ENCODE peak calls at places on chromosomes 3 and 15, in five cellular contexts. C is astrocyte of the spinal cord; O is CD4-positive, alpha-beta T cell; P is brain microvascular endothelial cell; E is AG04450. K is an unnamed sample.

GRCh38 chr15:30023798-30024295 is 58.9 kb upstream of the GOLGA8J start:
- DNase-seq in C (peak), O (no peak), P (peak), E (no peak), K (peak)

GRCh38 chr15:41258706-41259471 is 27.8 kb downstream of the CHP1 start:
- DNase-seq in C (peak), O (no peak), P (no peak), E (no peak), K (no peak)

GRCh38 chr3:58565621-58566397 is 11.4 kb downstream of the FAM107A start:
- DNase-seq in C (no peak), O (no peak), P (no peak), E (no peak), K (no peak)

GRCh38 chr3:9452417-9452816 is 55.0 kb downstream of the SETD5 start:
- DNase-seq in C (peak), O (no peak), P (no peak), E (no peak), K (no peak)

GRCh38 chr15:43329222-43329959 is 982 bp downstream of the LCMT2 start:
- DNase-seq in C (peak), O (peak), P (peak), E (no peak), K (no peak)

GRCh38 chr3:125594581-125595011 is 701 bp downstream of the OSBPL11 start:
- DNase-seq in C (peak), O (no peak), P (no peak), E (no peak), K (no peak)

GRCh38 chr3:72848703-72849081 is 447 bp upstream of the SHQ1 start:
- DNase-seq in C (no peak), O (peak), P (peak), E (no peak), K (no peak)

GRCh38 chr15:66841953-66842681 is 140.1 kb downstream of the SMAD6 start:
- DNase-seq in C (peak), O (no peak), P (peak), E (peak), K (peak)

GRCh38 chr3:178795349-178795748 is 259.1 kb downstream of the KCNMB2 start:
- DNase-seq in C (no peak), O (no peak), P (no peak), E (no peak), K (peak)

GRCh38 chr3:32457971-32458471 is 44.6 kb downstream of the CMTM6 start:
- DNase-seq in C (no peak), O (peak), P (no peak), E (no peak), K (no peak)

GRCh38 chr3:121870710-121871109 is 23.5 kb upstream of the SLC15A2 start:
- DNase-seq in C (no peak), O (no peak), P (no peak), E (no peak), K (no peak)

GRCh38 chr15:38186505-38186904 is 66.1 kb upstream of the SPRED1 start:
- DNase-seq in C (no peak), O (no peak), P (no peak), E (no peak), K (no peak)

GRCh38 chr3:42507751-42508335 is 5.4 kb downstream of the VIPR1 start:
- DNase-seq in C (no peak), O (no peak), P (no peak), E (no peak), K (no peak)

GRCh38 chr3:31028766-31029165 is 134.3 kb upstream of the GADL1 start:
- DNase-seq in C (no peak), O (no peak), P (no peak), E (no peak), K (no peak)

GRCh38 chr3:133866141-133866540 is 29.5 kb downstream of the RAB6B start:
- DNase-seq in C (no peak), O (no peak), P (no peak), E (no peak), K (no peak)

GRCh38 chr3:66378256-66378655 is 122.6 kb downstream of the LRIG1 start:
- DNase-seq in C (no peak), O (peak), P (no peak), E (no peak), K (no peak)

GRCh38 chr3:161049683-161050248 is 55.4 kb downstream of the B3GALNT1 start:
- DNase-seq in C (no peak), O (no peak), P (no peak), E (no peak), K (no peak)

GRCh38 chr15:33057845-33058244 is 136.7 kb downstream of the FMN1 start:
- DNase-seq in C (no peak), O (no peak), P (no peak), E (no peak), K (no peak)

GRCh38 chr15:26287381-26287780 is 424.3 kb upstream of the ATP10A start:
- DNase-seq in C (no peak), O (no peak), P (no peak), E (no peak), K (no peak)

GRCh38 chr3:42025388-42026138 is 63.7 kb upstream of the ULK4 start:
- DNase-seq in C (peak), O (no peak), P (peak), E (peak), K (no peak)

GRCh38 chr3:50164056-50164455 is 8.9 kb downstream of the SEMA3F start:
- DNase-seq in C (peak), O (no peak), P (peak), E (peak), K (peak)

GRCh38 chr15:37678124-37678523 is 256.3 kb upstream of the TMCO5A start:
- DNase-seq in C (no peak), O (no peak), P (no peak), E (no peak), K (no peak)